ENCODE peak calls at places on chromosomes 6 and 20, in five cellular contexts. F, K, Q, T and S are unnamed samples.

GRCh38 chr20:3801846-3802245 is 5.7 kb downstream of the CDC25B start:
- DNase-seq in F (no peak), K (no peak), Q (no peak), T (no peak), S (no peak)

GRCh38 chr20:11373391-11373790 is 544.3 kb upstream of the BTBD3 start:
- DNase-seq in F (no peak), K (no peak), Q (no peak), T (no peak), S (no peak)

GRCh38 chr20:34290471-34290870 is 12.7 kb downstream of the AHCY start:
- DNase-seq in F (no peak), K (no peak), Q (no peak), T (no peak), S (no peak)

GRCh38 chr20:46939031-46939430 is 44.4 kb downstream of the EYA2 start:
- DNase-seq in F (no peak), K (no peak), Q (no peak), T (peak; percentile 36), S (no peak)

GRCh38 chr6:40393641-40394040 is 193.5 kb downstream of the LRFN2 start:
- DNase-seq in F (peak; percentile 51), K (no peak), Q (no peak), T (no peak), S (no peak)

GRCh38 chr6:115675443-115675842 is 385.2 kb downstream of the FRK start:
- DNase-seq in F (no peak), K (no peak), Q (no peak), T (no peak), S (no peak)

GRCh38 chr6:73074175-73074574 is 151.1 kb downstream of the KHDC1L start:
- DNase-seq in F (peak; percentile 79), K (no peak), Q (peak; percentile 81), T (no peak), S (no peak)

GRCh38 chr20:37991506-37992302 is 41.6 kb downstream of the TTI1 start:
- DNase-seq in F (no peak), K (no peak), Q (no peak), T (no peak), S (no peak)

GRCh38 chr6:3421763-3422456 is 34.9 kb downstream of the SLC22A23 start:
- DNase-seq in F (peak; percentile 49), K (no peak), Q (no peak), T (no peak), S (no peak)

GRCh38 chr6:140460267-140460666 is 1085.8 kb upstream of the CITED2 start:
- DNase-seq in F (no peak), K (no peak), Q (no peak), T (no peak), S (no peak)

GRCh38 chr20:44691424-44692423 is 23.4 kb upstream of the CCN5 start:
- DNase-seq in F (no peak), K (peak; percentile 90), Q (no peak), T (no peak), S (no peak)

GRCh38 chr20:44848254-44849015 is 37.1 kb upstream of the YWHAB start:
- DNase-seq in F (peak; percentile 23), K (no peak), Q (no peak), T (no peak), S (no peak)

GRCh38 chr20:34475979-34476736 is 40.1 kb upstream of the DYNLRB1 start:
- DNase-seq in F (no peak), K (peak; percentile 66), Q (no peak), T (no peak), S (no peak)

GRCh38 chr20:44203161-44203560 is 7.4 kb downstream of the OSER1 start:
- DNase-seq in F (no peak), K (no peak), Q (no peak), T (no peak), S (no peak)

GRCh38 chr6:132392792-132393191 is 8.5 kb downstream of the MOXD1 start:
- DNase-seq in F (peak; percentile 22), K (no peak), Q (peak; percentile 26), T (no peak), S (no peak)

GRCh38 chr6:166629628-166630027 is 2.6 kb upstream of the RPS6KA2 start:
- DNase-seq in F (no peak), K (no peak), Q (no peak), T (no peak), S (no peak)

GRCh38 chr20:38083338-38084048 is 49.9 kb downstream of the RPRD1B start:
- DNase-seq in F (no peak), K (no peak), Q (no peak), T (no peak), S (no peak)

GRCh38 chr6:43723737-43724295 is 36.2 kb upstream of the MRPS18A start:
- DNase-seq in F (peak; percentile 76), K (peak; percentile 70), Q (peak; percentile 38), T (no peak), S (peak; percentile 49)

GRCh38 chr6:134029495-134030455 is 22.6 kb downstream of the SLC2A12 start:
- DNase-seq in F (peak; percentile 71), K (no peak), Q (peak; percentile 22), T (no peak), S (no peak)

GRCh38 chr20:37755665-37756064 is 61.8 kb downstream of the CTNNBL1 start:
- DNase-seq in F (no peak), K (no peak), Q (no peak), T (no peak), S (no peak)

GRCh38 chr6:34161857-34162515 is 16.1 kb upstream of the GRM4 start:
- DNase-seq in F (no peak), K (no peak), Q (no peak), T (no peak), S (no peak)

GRCh38 chr20:48783533-48784272 is 44.1 kb downstream of the PREX1 start:
- DNase-seq in F (no peak), K (no peak), Q (no peak), T (no peak), S (no peak)

GRCh38 chr6:1267057-1267732 is 44.7 kb upstream of the FOXQ1 start:
- DNase-seq in F (peak; percentile 61), K (no peak), Q (no peak), T (no peak), S (no peak)

GRCh38 chr6:96923871-96924493 is 546 bp upstream of the KLHL32 start:
- DNase-seq in F (no peak), K (no peak), Q (no peak), T (peak; percentile 36), S (no peak)

GRCh38 chr6:135922170-135922569 is 70.7 kb downstream of the PDE7B start:
- DNase-seq in F (peak; percentile 96), K (no peak), Q (peak; percentile 87), T (peak; percentile 39), S (no peak)

GRCh38 chr6:82045965-82046756 is 201.4 kb downstream of the IBTK start:
- DNase-seq in F (no peak), K (no peak), Q (peak; percentile 93), T (no peak), S (no peak)

GRCh38 chr6:26240157-26240980 is 124.6 kb upstream of the BTN3A2 start:
- DNase-seq in F (peak; percentile 34), K (peak; percentile 83), Q (no peak), T (no peak), S (peak; percentile 55)

GRCh38 chr6:13396241-13396792 is 68.0 kb upstream of the TBC1D7 start:
- DNase-seq in F (no peak), K (no peak), Q (no peak), T (no peak), S (no peak)

GRCh38 chr20:63536241-63536977 is 767 bp downstream of the PTK6 start:
- DNase-seq in F (no peak), K (peak; percentile 53), Q (peak; percentile 58), T (no peak), S (no peak)

GRCh38 chr6:1662532-1662931 is 52.8 kb downstream of the FOXC1 start:
- DNase-seq in F (no peak), K (no peak), Q (no peak), T (no peak), S (no peak)

GRCh38 chr6:42306439-42307140 is 88.9 kb upstream of the MRPS10 start:
- DNase-seq in F (no peak), K (no peak), Q (no peak), T (no peak), S (no peak)

GRCh38 chr6:167799033-167799933 is 27.4 kb upstream of the AFDN start:
- DNase-seq in F (no peak), K (no peak), Q (no peak), T (no peak), S (no peak)

GRCh38 chr6:7671581-7671980 is 54.3 kb upstream of the BMP6 start:
- DNase-seq in F (no peak), K (no peak), Q (no peak), T (no peak), S (no peak)

GRCh38 chr20:47297746-47298145 is 58.8 kb downstream of the ZMYND8 start:
- DNase-seq in F (no peak), K (no peak), Q (no peak), T (no peak), S (no peak)

GRCh38 chr6:7052441-7052936 is 55.3 kb upstream of the RREB1 start:
- DNase-seq in F (peak; percentile 7), K (peak; percentile 63), Q (peak; percentile 13), T (no peak), S (peak; percentile 8)

GRCh38 chr6:46325561-46326525 is 155.1 kb upstream of the ENPP5 start:
- DNase-seq in F (no peak), K (peak; percentile 48), Q (no peak), T (no peak), S (no peak)

GRCh38 chr6:121405306-121405705 is 30.1 kb upstream of the GJA1 start:
- DNase-seq in F (no peak), K (no peak), Q (no peak), T (no peak), S (no peak)

GRCh38 chr6:24902782-24903181 is 33.0 kb downstream of the RIPOR2 start:
- DNase-seq in F (peak; percentile 41), K (no peak), Q (peak; percentile 68), T (no peak), S (no peak)

GRCh38 chr6:166007349-166008263 is 160.0 kb downstream of the TBXT start:
- DNase-seq in F (no peak), K (no peak), Q (no peak), T (no peak), S (no peak)